ENCODE peak calls at places on chromosomes 3 and 15, in seven cellular contexts. P is stimulated activated CD8-positive, alpha-beta memory T cell treated with anti-CD3 and anti-CD28 coated beads, Interleukin-15, amount 100 ng/mL, for 24 hours; X is omental fat pad; E is Calu3; S is PC-3; H is body of pancreas; O is NCI-H1694 treated with DMSO at 0.1 percent for 48 hours. T is an unnamed sample.

GRCh38 chr3:178255315-178255714 is 280.9 kb upstream of the KCNMB2 start:
- DNase-seq in X (no peak), E (no peak), P (no peak), O (no peak), S (peak), H (no peak), T (no peak)

GRCh38 chr15:35850284-35850683 is 304.3 kb upstream of the DPH6 start:
- DNase-seq in P (no peak), H (no peak), O (no peak), S (no peak), E (no peak), X (no peak), T (no peak)

GRCh38 chr3:156675744-156676466 is 1.5 kb downstream of the TIPARP start:
- DNase-seq in E (peak), S (peak), O (peak), P (no peak), H (peak), X (peak), T (no peak)

GRCh38 chr3:126522363-126522788 is 1.6 kb upstream of the CHST13 start:
- DNase-seq in O (peak), P (peak), H (peak), E (peak), S (peak), X (peak), T (peak)

GRCh38 chr3:31671976-31672375 is 139.3 kb downstream of the STT3B start:
- DNase-seq in P (no peak), S (no peak), X (no peak), H (peak), O (no peak), E (no peak), T (no peak)

GRCh38 chr3:196179380-196180308 is 31.6 kb downstream of the ZDHHC19 start:
- DNase-seq in E (no peak), P (peak), S (peak), H (peak), O (peak), X (no peak), T (peak)

GRCh38 chr15:70160267-70160666 is 62.5 kb upstream of the TLE3 start:
- DNase-seq in S (no peak), P (no peak), E (no peak), O (no peak), X (no peak), H (peak), T (no peak)

GRCh38 chr15:100910119-100910518 is 9.0 kb upstream of the LRRK1 start:
- DNase-seq in E (no peak), O (no peak), H (no peak), X (peak), P (no peak), S (peak), T (no peak)

GRCh38 chr3:139534444-139534812 is 5.1 kb downstream of the RBP1 start:
- DNase-seq in E (peak), O (peak), P (no peak), X (no peak), S (peak), H (peak), T (peak)

GRCh38 chr3:47846186-47846879 is 43.4 kb downstream of the DHX30 start:
- DNase-seq in P (no peak), X (no peak), H (no peak), O (no peak), E (no peak), S (no peak), T (no peak)

GRCh38 chr3:141955163-141955562 is 78.7 kb downstream of the ATP1B3 start:
- DNase-seq in P (no peak), E (no peak), S (no peak), H (no peak), O (no peak), X (no peak), T (no peak)

GRCh38 chr3:63135362-63135761 is 142.7 kb upstream of the SYNPR start:
- DNase-seq in H (no peak), S (no peak), O (no peak), P (no peak), E (no peak), X (no peak), T (no peak)

T was measured in amygdala.